ENCODE peak calls at places on chromosomes 11 and 22, in eight cellular contexts. Z is EL; S is HEK293T; Y is activated T-cell treated with anti-CD3 and anti-CD28 coated beads, Interleukin-2, amount 50 U/mL, for 72 hours; R is stimulated activated naive CD4-positive, alpha-beta T cell; K is cardiac muscle cell; G is M059J; V is CD8-positive, alpha-beta memory T cell. F is an unnamed sample.

GRCh38 chr11:67372232-67372992 is 986 bp downstream of the CLCF1 start:
- DNase-seq in Z (peak; percentile 24), S (no peak), Y (no peak), R (no peak), K (no peak), G (no peak), V (no peak), F (no peak)

GRCh38 chr22:42933783-42934144 is 76.7 kb upstream of the ARFGAP3 start:
- DNase-seq in Z (peak; percentile 79), S (no peak), Y (no peak), R (no peak), K (peak; percentile 93), G (peak; percentile 94), V (no peak), F (no peak)

GRCh38 chr11:12436266-12436665 is 58.9 kb downstream of the PARVA start:
- DNase-seq in Z (no peak), S (no peak), Y (no peak), R (no peak), K (no peak), G (no peak), V (no peak), F (no peak)

GRCh38 chr11:71282581-71283351 is 30.4 kb upstream of the SHANK2 start:
- DNase-seq in Z (no peak), S (no peak), Y (no peak), R (no peak), K (no peak), G (no peak), V (no peak), F (no peak)

GRCh38 chr11:77515063-77515462 is 41.2 kb upstream of the PAK1 start:
- DNase-seq in Z (no peak), S (no peak), Y (no peak), R (no peak), K (no peak), G (peak; percentile 12), V (no peak), F (no peak)

GRCh38 chr11:77101043-77101537 is 1.6 kb upstream of the OMP start:
- DNase-seq in Z (peak; percentile 31), S (peak; percentile 49), Y (no peak), R (no peak), K (peak; percentile 47), G (no peak), V (no peak), F (no peak)

GRCh38 chr11:48031602-48032001 is 51.2 kb downstream of the PTPRJ start:
- DNase-seq in Z (no peak), S (no peak), Y (no peak), R (no peak), K (no peak), G (no peak), V (no peak), F (no peak)

GRCh38 chr11:2805388-2806057 is 80.1 kb downstream of the CDKN1C start:
- DNase-seq in Z (no peak), S (no peak), Y (no peak), R (no peak), K (no peak), G (no peak), V (no peak), F (no peak)

GRCh38 chr11:131512228-131512627 is 141.8 kb downstream of the NTM start:
- DNase-seq in Z (no peak), S (no peak), Y (no peak), R (no peak), K (no peak), G (no peak), V (no peak), F (no peak)

GRCh38 chr11:68855205-68855978 is 13.7 kb upstream of the CPT1A start:
- DNase-seq in Z (peak; percentile 33), S (peak; percentile 41), Y (peak; percentile 33), R (no peak), K (peak; percentile 80), G (peak; percentile 57), V (no peak), F (peak; percentile 31)

GRCh38 chr11:125916683-125917337 is 12.5 kb downstream of the DDX25 start:
- DNase-seq in Z (no peak), S (no peak), Y (no peak), R (no peak), K (no peak), G (no peak), V (no peak), F (no peak)

GRCh38 chr11:60307507-60308195 is 19.4 kb upstream of the MS4A6E start:
- DNase-seq in Z (no peak), S (no peak), Y (peak; percentile 62), R (no peak), K (no peak), G (peak; percentile 73), V (no peak), F (no peak)

GRCh38 chr22:36689583-36689982 is 14.0 kb downstream of the CACNG2 start:
- DNase-seq in Z (no peak), S (no peak), Y (no peak), R (no peak), K (no peak), G (no peak), V (no peak), F (no peak)

GRCh38 chr22:45516923-45517675 is 14.4 kb downstream of the FBLN1 start:
- DNase-seq in Z (peak; percentile 63), S (no peak), Y (no peak), R (no peak), K (peak; percentile 42), G (peak; percentile 84), V (no peak), F (no peak)

GRCh38 chr11:36149538-36150242 is 139.5 kb downstream of the COMMD9 start:
- DNase-seq in Z (peak; percentile 100), S (peak; percentile 61), Y (peak; percentile 72), R (no peak), K (peak; percentile 97), G (peak; percentile 100), V (no peak), F (no peak)

GRCh38 chr22:31400023-31400397 is 606 bp downstream of the DRG1 start:
- DNase-seq in Z (peak; percentile 23), S (no peak), Y (no peak), R (no peak), K (peak; percentile 23), G (no peak), V (no peak), F (no peak)

GRCh38 chr11:29530961-29531360 is 485.9 kb downstream of the KCNA4 start:
- DNase-seq in Z (no peak), S (no peak), Y (no peak), R (no peak), K (no peak), G (no peak), V (no peak), F (no peak)

GRCh38 chr11:10942621-10943020 is 84.8 kb upstream of the ZBED5 start:
- DNase-seq in Z (no peak), S (no peak), Y (no peak), R (no peak), K (no peak), G (no peak), V (no peak), F (no peak)

GRCh38 chr11:105144887-105145286 is 5.3 kb upstream of the CARD18 start:
- DNase-seq in Z (peak; percentile 71), S (no peak), Y (no peak), R (no peak), K (peak; percentile 59), G (peak; percentile 65), V (no peak), F (no peak)

GRCh38 chr11:69356703-69357457 is 62.9 kb downstream of the MYEOV start:
- DNase-seq in Z (no peak), S (no peak), Y (no peak), R (no peak), K (no peak), G (no peak), V (no peak), F (no peak)

GRCh38 chr11:79050784-79051183 is 390.0 kb downstream of the TENM4 start:
- DNase-seq in Z (no peak), S (no peak), Y (no peak), R (no peak), K (peak; percentile 34), G (no peak), V (no peak), F (no peak)

GRCh38 chr11:69637956-69638871 is 2.7 kb upstream of the CCND1 start:
- DNase-seq in Z (peak; percentile 79), S (peak; percentile 67), Y (no peak), R (no peak), K (peak; percentile 73), G (peak; percentile 58), V (no peak), F (no peak)

GRCh38 chr22:45195616-45196015 is 31.9 kb downstream of the NUP50 start:
- DNase-seq in Z (no peak), S (no peak), Y (no peak), R (no peak), K (no peak), G (no peak), V (no peak), F (no peak)

GRCh38 chr11:111982019-111982464 is 43.2 kb upstream of the DLAT start:
- DNase-seq in Z (peak; percentile 18), S (peak; percentile 55), Y (peak; percentile 71), R (peak; percentile 32), K (peak; percentile 58), G (peak; percentile 56), V (no peak), F (peak; percentile 33)

GRCh38 chr22:20867179-20868099 is 8.6 kb downstream of the SNAP29 start:
- DNase-seq in Z (no peak), S (no peak), Y (no peak), R (no peak), K (peak; percentile 67), G (no peak), V (no peak), F (no peak)

GRCh38 chr11:61964941-61965282 is 2.5 kb downstream of the FTH1 start:
- DNase-seq in Z (no peak), S (no peak), Y (no peak), R (no peak), K (peak; percentile 25), G (no peak), V (no peak), F (no peak)

GRCh38 chr11:77278595-77279506 is 22.6 kb downstream of the GDPD4 start:
- DNase-seq in Z (peak; percentile 9), S (no peak), Y (no peak), R (no peak), K (no peak), G (peak; percentile 29), V (no peak), F (no peak)

GRCh38 chr11:2573240-2574042 is 126.4 kb downstream of the KCNQ1OT1 start:
- DNase-seq in Z (no peak), S (no peak), Y (no peak), R (no peak), K (no peak), G (no peak), V (no peak), F (no peak)

GRCh38 chr22:19680911-19681862 is 33.1 kb upstream of the SEPTIN5 start:
- DNase-seq in Z (no peak), S (no peak), Y (no peak), R (no peak), K (no peak), G (no peak), V (no peak), F (no peak)

GRCh38 chr11:123718075-123718868 is 23.2 kb downstream of the ZNF202 start:
- DNase-seq in Z (no peak), S (no peak), Y (no peak), R (no peak), K (no peak), G (no peak), V (no peak), F (no peak)

GRCh38 chr11:1936781-1937615 is 10.1 kb upstream of the MRPL23 start:
- DNase-seq in Z (no peak), S (no peak), Y (peak; percentile 0), R (no peak), K (no peak), G (no peak), V (no peak), F (peak; percentile 2)

GRCh38 chr11:12121504-12121903 is 11.1 kb downstream of the MICAL2 start:
- DNase-seq in Z (no peak), S (no peak), Y (no peak), R (no peak), K (no peak), G (no peak), V (no peak), F (no peak)

GRCh38 chr22:30474121-30474520 is 2.3 kb upstream of the SEC14L3 start:
- DNase-seq in Z (no peak), S (no peak), Y (no peak), R (no peak), K (no peak), G (no peak), V (no peak), F (no peak)

GRCh38 chr11:96614846-96615245 is 225.0 kb downstream of the JRKL start:
- DNase-seq in Z (no peak), S (no peak), Y (no peak), R (no peak), K (no peak), G (no peak), V (no peak), F (no peak)

F was measured in activated gamma-delta T cell treated with Interleukin-2 at 50 U/mL for 16 hours.